ENCODE peak calls at places on chromosomes 5 and 9, in ten cellular contexts. T, K, A, Q, Z, S, Y, I, M and R are unnamed samples.

GRCh38 chr9:89095755-89096154 is 82.9 kb downstream of the SHC3 start:
- DNase-seq in Z (no peak), S (no peak), T (no peak), Y (no peak), A (no peak), Q (no peak), K (no peak), M (no peak), I (no peak), R (no peak)

GRCh38 chr9:135490980-135491444 is 9.5 kb upstream of the MRPS2 start:
- DNase-seq in K (no peak), Y (no peak), Z (no peak), M (no peak), Q (no peak), A (no peak), T (no peak), S (no peak), I (no peak), R (no peak)

GRCh38 chr9:8078641-8079140 is 279.1 kb upstream of the DMAC1 start:
- DNase-seq in K (no peak), Y (no peak), I (no peak), S (no peak), A (no peak), Z (no peak), M (no peak), T (no peak), Q (no peak), R (no peak)

GRCh38 chr5:130747556-130747955 is 417.5 kb downstream of the HINT1 start:
- DNase-seq in Z (no peak), K (no peak), A (no peak), T (no peak), I (no peak), Q (no peak), S (no peak), M (no peak), Y (no peak), R (no peak)

GRCh38 chr5:154868702-154869101 is 10.3 kb downstream of the CNOT8 start:
- DNase-seq in M (no peak), Q (no peak), Z (no peak), K (no peak), A (no peak), Y (peak), T (no peak), S (no peak), I (no peak), R (peak)

GRCh38 chr9:135077497-135078200 is 9.8 kb upstream of the OLFM1 start:
- DNase-seq in Z (no peak), M (peak), T (no peak), Y (peak), S (no peak), K (peak), I (no peak), Q (no peak), A (no peak), R (peak)

GRCh38 chr9:130320697-130321080 is 55.1 kb downstream of the HMCN2 start:
- DNase-seq in A (no peak), M (no peak), Y (no peak), Q (no peak), S (no peak), Z (no peak), K (peak), I (peak), T (no peak), R (no peak)

GRCh38 chr5:39302507-39302906 is 61.8 kb downstream of the C9 start:
- DNase-seq in Y (no peak), A (no peak), T (no peak), S (no peak), I (no peak), M (no peak), Q (no peak), Z (no peak), K (no peak), R (no peak)

GRCh38 chr5:67353500-67353931 is 156.9 kb upstream of the CD180 start:
- DNase-seq in I (peak), Q (no peak), Z (peak), K (no peak), Y (no peak), T (no peak), S (no peak), M (no peak), A (no peak), R (no peak)

GRCh38 chr5:168295574-168296201 is 4.2 kb downstream of the WWC1 start:
- DNase-seq in S (no peak), Y (peak), Z (peak), Q (no peak), T (no peak), I (no peak), M (peak), K (peak), A (no peak), R (no peak)

GRCh38 chr5:35285011-35285410 is 54.7 kb upstream of the PRLR start:
- DNase-seq in I (no peak), Z (no peak), S (no peak), A (no peak), T (no peak), Y (peak), M (no peak), K (no peak), Q (no peak), R (no peak)

GRCh38 chr5:176436641-176437040 is 11.5 kb upstream of the FAF2 start:
- DNase-seq in Q (no peak), M (peak), K (no peak), Y (peak), I (no peak), T (no peak), Z (no peak), S (no peak), A (no peak), R (no peak)

GRCh38 chr9:137788561-137789294 is 88.9 kb upstream of the CACNA1B start:
- DNase-seq in A (no peak), T (no peak), S (no peak), Y (no peak), Q (no peak), K (no peak), M (no peak), Z (no peak), I (peak), R (no peak)

GRCh38 chr5:154365823-154366222 is 80.0 kb upstream of the SAP30L start:
- DNase-seq in M (no peak), Y (peak), I (no peak), Q (no peak), Z (no peak), T (no peak), K (no peak), A (no peak), S (no peak), R (no peak)

GRCh38 chr5:172940242-172941066 is 18.8 kb upstream of the RPL26L1 start:
- DNase-seq in S (no peak), Y (no peak), I (no peak), M (no peak), K (no peak), A (no peak), Q (no peak), Z (peak), T (no peak), R (no peak)

GRCh38 chr5:81232449-81233079 is 558 bp upstream of the CKMT2 start:
- DNase-seq in Y (peak), T (no peak), A (no peak), Z (no peak), Q (no peak), S (no peak), K (no peak), M (peak), I (no peak), R (no peak)

GRCh38 chr9:127974769-127975261 is 6.0 kb downstream of the EEIG1 start:
- DNase-seq in Q (no peak), S (no peak), Z (no peak), Y (peak), M (peak), K (no peak), I (no peak), A (no peak), T (no peak), R (no peak)

GRCh38 chr5:65327582-65327981 is 154.1 kb downstream of the ADAMTS6 start:
- DNase-seq in K (no peak), Z (no peak), T (no peak), A (no peak), Y (peak), S (no peak), M (no peak), I (no peak), Q (peak), R (no peak)

GRCh38 chr5:131514316-131515275 is 120.4 kb downstream of the RAPGEF6 start:
- DNase-seq in K (no peak), A (no peak), Z (no peak), M (no peak), I (no peak), Q (no peak), T (no peak), Y (peak), S (no peak), R (peak)